ENCODE peak calls at places on chromosomes 6 and 20, in four cellular contexts. P is heart left ventricle, D is right lobe of liver, H is psoas muscle. Y is an unnamed sample.

GRCh38 chr6:75024796-75025195 is 181.1 kb downstream of the COL12A1 start:
- DNase-seq in P (no peak), D (no peak), H (no peak), Y (no peak)

GRCh38 chr20:37343212-37343993 is 2.5 kb upstream of the SRC start:
- DNase-seq in P (no peak), D (no peak), H (no peak), Y (peak)

GRCh38 chr20:47334022-47334551 is 22.4 kb downstream of the ZMYND8 start:
- DNase-seq in P (no peak), D (peak), H (peak), Y (peak)

GRCh38 chr6:9704989-9705388 is 709.9 kb downstream of the TFAP2A start:
- DNase-seq in P (no peak), D (no peak), H (no peak), Y (no peak)

GRCh38 chr6:17361013-17361412 is 32.4 kb upstream of the CAP2 start:
- DNase-seq in P (no peak), D (no peak), H (no peak), Y (no peak)

GRCh38 chr20:16922834-16923233 is 174.7 kb downstream of the OTOR start:
- DNase-seq in P (no peak), D (no peak), H (no peak), Y (no peak)

GRCh38 chr6:148837941-148838340 is 91.1 kb downstream of the UST start:
- DNase-seq in P (no peak), D (no peak), H (no peak), Y (no peak)

GRCh38 chr6:28211840-28212509 is 13.1 kb upstream of the ZSCAN9 start:
- DNase-seq in P (no peak), D (no peak), H (no peak), Y (no peak)

GRCh38 chr6:42454428-42454791 is 2.7 kb upstream of the TRERF1 start:
- DNase-seq in P (peak), D (no peak), H (peak), Y (no peak)

GRCh38 chr6:124633655-124634054 is 328.6 kb upstream of the RNF217 start:
- DNase-seq in P (no peak), D (no peak), H (no peak), Y (no peak)
- H3K4me3 ChIP-seq in P (no peak), D (no peak), H (no peak), Y (no peak)

DNA sequence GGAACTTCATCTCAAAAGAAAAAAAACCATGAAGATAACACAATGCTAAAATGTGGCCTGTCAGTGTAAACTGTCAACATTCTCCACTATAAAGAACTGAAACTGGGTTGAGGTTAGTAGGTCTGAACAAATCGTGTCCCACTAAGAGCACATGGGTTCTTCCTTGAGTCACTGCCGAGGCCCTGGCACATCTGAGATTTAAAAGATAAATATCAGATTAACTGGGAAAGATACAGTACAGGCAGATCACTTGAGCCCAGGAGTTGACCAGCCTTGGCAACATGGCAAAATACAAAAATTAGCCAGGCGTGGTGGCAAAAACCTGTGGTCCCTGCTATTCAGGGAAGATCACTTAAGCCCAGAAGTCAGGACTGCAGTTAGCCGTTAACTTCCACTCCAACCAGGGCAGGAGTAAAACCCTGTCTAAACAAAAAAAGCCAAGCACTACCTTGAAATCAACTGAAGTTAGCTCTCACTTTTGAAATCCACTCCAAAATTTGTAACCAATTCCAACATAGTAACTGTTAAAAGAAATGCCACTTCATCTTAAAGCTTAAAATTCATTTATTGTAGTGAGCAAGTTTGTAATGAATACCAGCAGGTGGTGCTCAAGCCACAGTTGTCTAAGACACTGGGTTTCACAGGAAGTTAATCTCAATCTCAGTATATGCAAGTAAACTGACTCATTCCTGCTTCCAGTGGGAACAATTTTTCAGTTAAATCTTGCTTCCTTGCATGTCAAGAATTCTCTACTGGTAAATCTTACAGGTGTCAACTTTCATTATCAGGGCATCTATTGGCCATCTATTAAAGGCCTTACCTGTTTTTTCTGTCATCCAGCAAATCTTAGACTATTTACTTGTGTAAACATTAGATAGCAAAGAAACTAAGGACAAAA is 5.4 kb downstream of the EEF1A1 start:
- DNase-seq in P (no peak), D (no peak), H (no peak), Y (no peak)
- H3K4me3 ChIP-seq in P (no peak), D (no peak), H (no peak), Y (peak)

GRCh38 chr6:125919618-125920017 is 37.0 kb upstream of the HINT3 start:
- DNase-seq in P (no peak), D (no peak), H (no peak), Y (no peak)
- H3K4me3 ChIP-seq in P (no peak), D (peak), H (peak), Y (peak)

GRCh38 chr6:107624541-107624940 is 134.6 kb downstream of the SOBP start:
- DNase-seq in P (no peak), D (no peak), H (no peak), Y (no peak)
- H3K4me3 ChIP-seq in P (no peak), D (no peak), H (no peak), Y (no peak)

GRCh38 chr20:53611449-53611894 is 17.8 kb upstream of the ZNF217 start:
- DNase-seq in P (no peak), D (no peak), H (no peak), Y (no peak)
- H3K4me3 ChIP-seq in P (no peak), D (no peak), H (peak), Y (peak)

GRCh38 chr20:44113642-44113945 is 73.4 kb downstream of the JPH2 start:
- DNase-seq in P (no peak), D (no peak), H (no peak), Y (no peak)
- H3K4me3 ChIP-seq in P (no peak), D (no peak), H (no peak), Y (no peak)

Y was measured in lower lobe of right lung.